ENCODE peak calls at places on chromosomes 16 and 17, in eight cellular contexts. C is HCT116; P is mesenchymal stem cell; I is GM23248; D is heart right ventricle; Z is GM23338; N is naive thymus-derived CD4-positive, alpha-beta T cell; H is transverse colon. G is an unnamed sample.

GRCh38 chr16:56202036-56202435 is 10.7 kb downstream of the GNAO1 start:
- DNase-seq in C (no peak), P (no peak), I (no peak), D (no peak), Z (no peak), N (no peak), H (no peak), G (no peak)

GRCh38 chr16:65061935-65062334 is 59.9 kb downstream of the CDH11 start:
- DNase-seq in C (no peak), P (no peak), I (peak; percentile 33), D (no peak), Z (no peak), N (no peak), H (no peak), G (no peak)

GRCh38 chr16:82405696-82406095 is 221.1 kb upstream of the CDH13 start:
- DNase-seq in C (no peak), P (no peak), I (no peak), D (no peak), Z (no peak), N (no peak), H (no peak), G (no peak)

GRCh38 chr17:76405967-76406647 is 21.7 kb downstream of the SPHK1 start:
- DNase-seq in C (no peak), P (no peak), I (peak; percentile 16), D (peak; percentile 81), Z (no peak), N (no peak), H (peak; percentile 49), G (no peak)

GRCh38 chr17:64056269-64057005 is 36.0 kb upstream of the ICAM2 start:
- DNase-seq in C (no peak), P (no peak), I (no peak), D (no peak), Z (peak; percentile 77), N (no peak), H (peak; percentile 27), G (peak; percentile 95)

GRCh38 chr17:6556121-6557039 is at the start of gene PITPNM3:
- DNase-seq in C (no peak), P (peak; percentile 18), I (peak; percentile 58), D (no peak), Z (peak; percentile 66), N (no peak), H (peak; percentile 50), G (peak; percentile 80)

GRCh38 chr17:70492368-70492767 is 323.0 kb downstream of the KCNJ2 start:
- DNase-seq in C (no peak), P (no peak), I (no peak), D (no peak), Z (no peak), N (no peak), H (no peak), G (no peak)

GRCh38 chr16:424623-425081 is 797 bp upstream of the RAB11FIP3 start:
- DNase-seq in C (no peak), P (peak; percentile 51), I (peak; percentile 63), D (peak; percentile 61), Z (no peak), N (no peak), H (peak; percentile 44), G (peak; percentile 73)

GRCh38 chr17:40071720-40072480 is 9.1 kb downstream of the THRA start:
- DNase-seq in C (no peak), P (peak; percentile 32), I (peak; percentile 51), D (peak; percentile 76), Z (no peak), N (no peak), H (peak; percentile 89), G (peak; percentile 51)

GRCh38 chr17:10025224-10025623 is 120.2 kb upstream of the RCVRN start:
- DNase-seq in C (no peak), P (no peak), I (no peak), D (no peak), Z (no peak), N (no peak), H (no peak), G (no peak)

GRCh38 chr17:49494937-49495841 is at the start of gene NGFR:
- DNase-seq in C (no peak), P (peak; percentile 36), I (peak; percentile 60), D (peak; percentile 64), Z (peak; percentile 76), N (peak; percentile 13), H (peak; percentile 33), G (peak; percentile 87)

GRCh38 chr17:43846963-43847369 is at the start of gene CD300LG:
- DNase-seq in C (no peak), P (no peak), I (peak; percentile 27), D (peak; percentile 44), Z (peak; percentile 55), N (no peak), H (no peak), G (peak; percentile 82)

GRCh38 chr17:10278218-10278617 is 79.8 kb upstream of the GAS7 start:
- DNase-seq in C (no peak), P (no peak), I (no peak), D (no peak), Z (peak; percentile 37), N (no peak), H (no peak), G (peak; percentile 85)

DNA sequence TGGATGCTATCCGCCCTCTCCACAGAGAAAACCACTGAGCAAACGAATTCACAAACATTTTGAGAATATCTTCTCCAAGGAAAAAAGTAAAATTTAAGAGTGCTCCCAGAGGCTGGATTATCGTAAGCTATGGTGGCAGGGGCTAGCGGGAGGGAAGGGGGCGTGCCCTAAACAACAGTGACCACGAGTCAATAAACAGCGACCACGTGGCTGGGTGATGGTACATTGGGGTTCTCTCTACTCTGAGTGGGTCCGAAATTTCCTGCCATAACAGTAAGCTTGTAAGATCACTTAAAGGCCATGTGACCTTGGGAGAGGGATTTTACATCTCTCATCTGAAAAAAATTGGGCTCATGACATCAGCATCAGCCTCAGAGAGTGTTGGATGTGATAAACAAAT is 213.3 kb downstream of the XYLT1 start:
- DNase-seq in C (no peak), P (no peak), I (no peak), D (no peak), Z (no peak), N (no peak), H (no peak), G (no peak)
- H3K27me3 ChIP-seq in C (peaks cover 6% of the 10 kb centered on the region), P (no peaks in the 10 kb centered on the region), I (no peaks in the 10 kb centered on the region), D (no peaks in the 10 kb centered on the region), Z (no peaks in the 10 kb centered on the region), N (no peaks in the 10 kb centered on the region), H (no peaks in the 10 kb centered on the region), G (no peaks in the 10 kb centered on the region)

GRCh38 chr16:14097182-14097951 is 26.2 kb downstream of the MRTFB start:
- DNase-seq in C (peak; percentile 76), P (peak; percentile 38), I (no peak), D (no peak), Z (no peak), N (no peak), H (peak; percentile 25), G (no peak)
- H3K27ac ChIP-seq in C (peak overlapping the region; percentile 79), P (no peak overlapping the region), I (no peak overlapping the region), D (no peak overlapping the region), Z (no peak overlapping the region), N (no peak overlapping the region), H (peak overlapping the region; percentile 83), G (peak overlapping the region; percentile 39)

DNA sequence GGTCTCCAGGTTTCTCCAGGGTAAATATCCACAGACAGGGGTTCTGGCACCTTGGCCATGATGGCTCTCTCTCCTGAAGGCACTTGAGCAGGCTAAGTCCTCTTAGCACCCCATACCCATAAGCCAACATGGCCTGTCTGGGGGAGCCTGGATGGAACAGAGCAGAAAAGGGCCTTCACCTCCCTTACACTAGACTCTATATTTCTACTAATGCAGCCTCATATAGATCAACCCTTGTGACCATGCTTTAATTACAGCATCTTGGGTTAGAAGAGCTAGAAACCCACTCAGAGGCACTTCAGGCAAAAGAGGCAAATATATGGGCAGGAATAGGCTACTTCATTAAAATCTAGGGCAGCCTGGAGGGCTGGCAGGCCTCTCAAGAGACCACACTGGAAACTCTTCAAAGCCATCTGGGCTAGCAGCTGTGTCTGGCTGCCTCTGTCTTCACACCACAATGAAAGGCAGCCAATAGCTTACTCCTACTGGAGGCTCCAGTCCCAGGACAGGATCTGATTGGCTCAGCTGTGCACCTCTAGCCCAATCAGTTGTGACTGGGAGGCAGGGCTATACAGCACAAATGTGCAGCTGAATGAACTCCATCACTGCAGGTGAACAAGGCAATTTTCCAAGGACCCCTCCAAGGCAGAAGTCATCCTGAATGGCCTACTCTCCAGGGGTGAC is 4.7 kb upstream of the CDT1 start:
- DNase-seq in C (no peak), P (no peak), I (no peak), D (no peak), Z (no peak), N (no peak), H (no peak), G (no peak)
- H3K4me3 ChIP-seq in C (no peak overlapping the region), P (no peak overlapping the region), I (no peak overlapping the region), D (no peak overlapping the region), Z (no peak overlapping the region), N (no peak overlapping the region), H (no peak overlapping the region), G (no peak overlapping the region)

GRCh38 chr17:57626520-57627210 is 118.4 kb downstream of the CCDC182 start:
- DNase-seq in C (no peak), P (no peak), I (no peak), D (no peak), Z (no peak), N (no peak), H (no peak), G (no peak)

GRCh38 chr17:57623620-57624019 is 121.5 kb downstream of the CCDC182 start:
- DNase-seq in C (no peak), P (no peak), I (no peak), D (no peak), Z (no peak), N (no peak), H (no peak), G (no peak)

GRCh38 chr17:57625957-57626356 is 119.1 kb downstream of the CCDC182 start:
- DNase-seq in C (no peak), P (no peak), I (no peak), D (no peak), Z (no peak), N (no peak), H (no peak), G (no peak)

GRCh38 chr17:57624390-57624789 is 120.7 kb downstream of the CCDC182 start:
- DNase-seq in C (no peak), P (no peak), I (no peak), D (no peak), Z (no peak), N (no peak), H (no peak), G (no peak)

GRCh38 chr17:57625511-57625910 is 119.6 kb downstream of the CCDC182 start:
- DNase-seq in C (no peak), P (no peak), I (no peak), D (no peak), Z (no peak), N (no peak), H (no peak), G (no peak)
- H3K27me3 ChIP-seq in C (no peaks in the 10 kb centered on the region), P (no peaks in the 10 kb centered on the region), I (no peaks in the 10 kb centered on the region), D (no peaks in the 10 kb centered on the region), Z (no peaks in the 10 kb centered on the region), N (no peaks in the 10 kb centered on the region), H (no peaks in the 10 kb centered on the region), G (no peaks in the 10 kb centered on the region)

DNA sequence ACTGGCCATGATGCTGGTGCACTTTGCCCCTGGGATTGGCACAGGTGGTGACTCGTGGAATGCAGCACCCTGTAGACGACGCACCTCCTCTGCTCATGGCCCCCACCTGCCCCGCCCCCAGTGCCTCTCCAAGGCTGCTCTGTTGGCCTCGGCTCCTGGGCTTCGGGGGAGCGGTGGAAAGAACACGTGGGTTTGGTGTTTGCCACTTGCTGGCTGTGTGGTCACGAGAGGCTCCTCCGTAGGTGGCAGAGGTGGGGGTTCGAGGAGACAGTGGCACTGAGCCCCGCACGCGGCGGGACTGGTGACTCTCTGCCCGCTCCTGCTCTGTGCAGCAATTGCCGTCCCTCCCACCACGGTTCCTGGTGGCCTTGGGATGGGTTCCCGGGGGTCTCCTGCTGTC is 82.8 kb upstream of the ZNF750 start:
- DNase-seq in C (no peak), P (no peak), I (no peak), D (no peak), Z (no peak), N (no peak), H (peak; percentile 25), G (no peak)
- H3K27ac ChIP-seq in C (no peak overlapping the region), P (no peak overlapping the region), I (no peak overlapping the region), D (no peak overlapping the region), Z (no peak overlapping the region), N (no peak overlapping the region), H (no peak overlapping the region), G (no peak overlapping the region)